ENCODE peak calls at places on chromosomes 11 and 22, in ten cellular contexts. G is suprapubic skin; T is HuH-7; X is GM23248; L is ELF-1; A is Jurkat, Clone E6-1; B is NCI-H2171 treated with DMSO at 0.1 percent for 48 hours; F is NCI-H510A treated with DMSO at 0.1 percent for 48 hours; P is GM03348; K is activated CD4-positive, alpha-beta T cell treated with anti-CD3 and anti-CD28 coated beads, Interleukin-2, amount 50 U/mL, for 24 hours. D is an unnamed sample.

GRCh38 chr11:100895449-100895848 is 208.4 kb downstream of the ARHGAP42 start:
- DNase-seq in G (no peak), T (no peak), X (no peak), L (no peak), A (no peak), B (no peak), F (no peak), P (no peak), K (no peak), D (no peak)

GRCh38 chr11:133825156-133825555 is 20.2 kb downstream of the SPATA19 start:
- DNase-seq in G (no peak), T (no peak), X (no peak), L (no peak), A (no peak), B (no peak), F (no peak), P (no peak), K (no peak), D (no peak)

GRCh38 chr22:38513063-38513462 is 7.0 kb upstream of the DDX17 start:
- DNase-seq in G (no peak), T (peak), X (no peak), L (peak), A (peak), B (peak), F (peak), P (no peak), K (no peak), D (peak)

GRCh38 chr11:87215236-87215635 is 177.5 kb downstream of the TMEM135 start:
- DNase-seq in G (no peak), T (no peak), X (no peak), L (no peak), A (no peak), B (no peak), F (no peak), P (no peak), K (no peak), D (no peak)

GRCh38 chr11:68839953-68840641 is 1.6 kb downstream of the CPT1A start:
- DNase-seq in G (no peak), T (no peak), X (peak), L (peak), A (peak), B (no peak), F (peak), P (no peak), K (no peak), D (peak)

GRCh38 chr11:65502852-65503603 is 4.2 kb downstream of the MALAT1 start:
- DNase-seq in G (no peak), T (no peak), X (peak), L (no peak), A (no peak), B (peak), F (peak), P (no peak), K (no peak), D (no peak)

GRCh38 chr11:132772712-132773545 is 759.4 kb downstream of the OPCML start:
- DNase-seq in G (no peak), T (no peak), X (peak), L (no peak), A (peak), B (no peak), F (no peak), P (peak), K (no peak), D (no peak)

GRCh38 chr11:61791737-61792309 is 576 bp downstream of the TMEM258 start:
- DNase-seq in G (peak), T (peak), X (peak), L (peak), A (no peak), B (peak), F (peak), P (peak), K (no peak), D (peak)

GRCh38 chr11:13495929-13496328 is at the start of gene PTH:
- DNase-seq in G (no peak), T (no peak), X (no peak), L (no peak), A (no peak), B (no peak), F (no peak), P (no peak), K (no peak), D (no peak)

GRCh38 chr11:133047036-133047800 is 485.1 kb downstream of the OPCML start:
- DNase-seq in G (no peak), T (no peak), X (peak), L (no peak), A (no peak), B (no peak), F (no peak), P (peak), K (no peak), D (no peak)

GRCh38 chr11:126997196-126997595 is 3.4 kb downstream of the KIRREL3 start:
- DNase-seq in G (no peak), T (no peak), X (peak), L (no peak), A (no peak), B (no peak), F (no peak), P (peak), K (no peak), D (no peak)

GRCh38 chr11:67382481-67383136 is 9.2 kb upstream of the RAD9A start:
- DNase-seq in G (peak), T (peak), X (peak), L (peak), A (peak), B (peak), F (peak), P (peak), K (peak), D (peak)

GRCh38 chr11:1757861-1758610 is 5.7 kb downstream of the CTSD start:
- DNase-seq in G (no peak), T (no peak), X (no peak), L (no peak), A (peak), B (no peak), F (no peak), P (no peak), K (no peak), D (no peak)

GRCh38 chr11:79287952-79288351 is 152.9 kb downstream of the TENM4 start:
- DNase-seq in G (no peak), T (no peak), X (no peak), L (no peak), A (no peak), B (no peak), F (no peak), P (no peak), K (no peak), D (no peak)

GRCh38 chr11:44229664-44230063 is 80.3 kb downstream of the ALX4 start:
- DNase-seq in G (no peak), T (no peak), X (peak), L (no peak), A (no peak), B (no peak), F (no peak), P (peak), K (no peak), D (no peak)

GRCh38 chr22:45376703-45377102 is 36.7 kb downstream of the SMC1B start:
- DNase-seq in G (peak), T (no peak), X (no peak), L (no peak), A (no peak), B (no peak), F (no peak), P (no peak), K (no peak), D (no peak)

GRCh38 chr11:119795231-119795630 is 66.2 kb upstream of the NECTIN1 start:
- DNase-seq in G (no peak), T (no peak), X (peak), L (peak), A (no peak), B (no peak), F (no peak), P (peak), K (no peak), D (no peak)

GRCh38 chr22:20446383-20446970 is 8.9 kb upstream of the SCARF2 start:
- DNase-seq in G (no peak), T (no peak), X (no peak), L (no peak), A (no peak), B (no peak), F (no peak), P (no peak), K (no peak), D (no peak)

GRCh38 chr11:37786214-37786755 is 1188.2 kb upstream of the RAG2 start:
- DNase-seq in G (no peak), T (no peak), X (no peak), L (no peak), A (no peak), B (no peak), F (no peak), P (no peak), K (no peak), D (no peak)

GRCh38 chr22:44338906-44339305 is 26.2 kb upstream of the SHISAL1 start:
- DNase-seq in G (no peak), T (no peak), X (no peak), L (no peak), A (no peak), B (peak), F (peak), P (no peak), K (no peak), D (no peak)